ENCODE peak calls at places on chromosomes 7 and 10, in eight cellular contexts. Q, I, W, Y, O, R, U and B are unnamed samples.

GRCh38 chr10:90148121-90148855 is 446.9 kb downstream of the KIF20B start:
- DNase-seq in Q (peak), I (peak), W (peak), Y (no peak), O (no peak), R (no peak), U (no peak), B (peak)

GRCh38 chr10:103911021-103911459 is 6.9 kb downstream of the STN1 start:
- DNase-seq in Q (no peak), I (no peak), W (no peak), Y (no peak), O (no peak), R (no peak), U (no peak), B (no peak)

GRCh38 chr10:4033341-4033896 is 248.4 kb upstream of the KLF6 start:
- DNase-seq in Q (no peak), I (no peak), W (no peak), Y (peak), O (no peak), R (no peak), U (no peak), B (no peak)

GRCh38 chr10:107144490-107144889 is 20.0 kb downstream of the SORCS1 start:
- DNase-seq in Q (no peak), I (no peak), W (no peak), Y (no peak), O (no peak), R (peak), U (no peak), B (peak)

GRCh38 chr7:2710256-2710655 is 22.3 kb downstream of the AMZ1 start:
- DNase-seq in Q (no peak), I (no peak), W (no peak), Y (peak), O (no peak), R (no peak), U (no peak), B (no peak)

GRCh38 chr10:28768227-28768626 is 90.9 kb downstream of the BAMBI start:
- DNase-seq in Q (no peak), I (no peak), W (no peak), Y (no peak), O (no peak), R (no peak), U (no peak), B (peak)

GRCh38 chr7:151426486-151426905 is 13.4 kb downstream of the CRYGN start:
- DNase-seq in Q (peak), I (peak), W (peak), Y (no peak), O (no peak), R (no peak), U (peak), B (no peak)

GRCh38 chr7:122014697-122015096 is 129.4 kb downstream of the AASS start:
- DNase-seq in Q (no peak), I (no peak), W (peak), Y (no peak), O (no peak), R (no peak), U (no peak), B (no peak)

GRCh38 chr10:125155669-125156068 is 4.7 kb downstream of the CTBP2 start:
- DNase-seq in Q (no peak), I (no peak), W (no peak), Y (no peak), O (no peak), R (no peak), U (no peak), B (no peak)

GRCh38 chr7:45461014-45461413 is 113.2 kb upstream of the ADCY1 start:
- DNase-seq in Q (no peak), I (no peak), W (no peak), Y (no peak), O (no peak), R (no peak), U (no peak), B (no peak)

GRCh38 chr10:124377101-124377500 is 41.6 kb downstream of the OAT start:
- DNase-seq in Q (no peak), I (no peak), W (no peak), Y (no peak), O (no peak), R (no peak), U (no peak), B (no peak)

GRCh38 chr7:126574838-126575250 is 677.9 kb downstream of the GRM8 start:
- DNase-seq in Q (no peak), I (no peak), W (peak), Y (no peak), O (peak), R (peak), U (no peak), B (no peak)

GRCh38 chr7:129238546-129238945 is 13.7 kb downstream of the AHCYL2 start:
- DNase-seq in Q (no peak), I (no peak), W (no peak), Y (no peak), O (no peak), R (no peak), U (no peak), B (no peak)

GRCh38 chr10:14548474-14548873 is 217.8 kb upstream of the FRMD4A start:
- DNase-seq in Q (no peak), I (no peak), W (no peak), Y (no peak), O (no peak), R (no peak), U (no peak), B (no peak)

GRCh38 chr10:4721994-4722753 is 103.8 kb upstream of the AKR1E2 start:
- DNase-seq in Q (no peak), I (no peak), W (peak), Y (no peak), O (peak), R (no peak), U (no peak), B (no peak)

GRCh38 chr10:89574348-89574747 is 39.0 kb upstream of the SLC16A12 start:
- DNase-seq in Q (no peak), I (no peak), W (peak), Y (no peak), O (no peak), R (no peak), U (no peak), B (no peak)

GRCh38 chr7:73718438-73718881 is 1.0 kb downstream of the STX1A start:
- DNase-seq in Q (no peak), I (no peak), W (no peak), Y (peak), O (no peak), R (no peak), U (no peak), B (no peak)

GRCh38 chr7:42115795-42116194 is 121.2 kb downstream of the GLI3 start:
- DNase-seq in Q (no peak), I (no peak), W (no peak), Y (no peak), O (no peak), R (peak), U (no peak), B (no peak)

GRCh38 chr10:17075510-17075909 is 54.1 kb downstream of the CUBN start:
- DNase-seq in Q (peak), I (peak), W (peak), Y (no peak), O (peak), R (no peak), U (no peak), B (no peak)

GRCh38 chr7:140983802-140984201 is 30.9 kb downstream of the MRPS33 start:
- DNase-seq in Q (no peak), I (no peak), W (peak), Y (no peak), O (no peak), R (no peak), U (no peak), B (no peak)

GRCh38 chr7:99034932-99035722 is 108.8 kb downstream of the SMURF1 start:
- DNase-seq in Q (no peak), I (no peak), W (no peak), Y (no peak), O (no peak), R (no peak), U (no peak), B (no peak)

GRCh38 chr10:95394161-95394880 is 103.5 kb upstream of the PDLIM1 start:
- DNase-seq in Q (no peak), I (no peak), W (no peak), Y (peak), O (no peak), R (peak), U (no peak), B (no peak)

GRCh38 chr10:73159038-73159648 is 8.7 kb downstream of the ECD start:
- DNase-seq in Q (peak), I (peak), W (peak), Y (peak), O (peak), R (peak), U (peak), B (peak)

GRCh38 chr7:26440253-26440992 is 148.8 kb downstream of the SNX10 start:
- DNase-seq in Q (no peak), I (no peak), W (no peak), Y (no peak), O (no peak), R (no peak), U (peak), B (no peak)

GRCh38 chr7:16847381-16847860 is 34.4 kb downstream of the AGR3 start:
- DNase-seq in Q (no peak), I (no peak), W (peak), Y (no peak), O (no peak), R (no peak), U (peak), B (no peak)

GRCh38 chr7:7554021-7554432 is 12.7 kb upstream of the MIOS start:
- DNase-seq in Q (peak), I (no peak), W (peak), Y (no peak), O (peak), R (no peak), U (no peak), B (no peak)